ENCODE peak calls at places on chromosome 9, in four cellular contexts. F, N, T and V are unnamed samples.

GRCh38 chr9:82052081-82052480 is 63.5 kb downstream of the SPATA31D1 start:
- DNase-seq in F (no peak), N (peak; percentile 62), T (no peak), V (no peak)

GRCh38 chr9:79776581-79776980 is 204.8 kb downstream of the TLE4 start:
- DNase-seq in N (no peak), F (no peak), T (no peak), V (no peak)

GRCh38 chr9:23693374-23693773 is 132.7 kb downstream of the ELAVL2 start:
- DNase-seq in F (no peak), N (no peak), T (no peak), V (peak; percentile 7)

GRCh38 chr9:121839726-121840500 is 188.5 kb downstream of the DAB2IP start:
- DNase-seq in N (no peak), F (no peak), T (no peak), V (no peak)

GRCh38 chr9:23551929-23552707 is 273.9 kb downstream of the ELAVL2 start:
- DNase-seq in T (no peak), F (no peak), N (no peak), V (no peak)

GRCh38 chr9:131583836-131584555 is 38.7 kb downstream of the PRRT1B start:
- DNase-seq in T (no peak), N (no peak), F (no peak), V (no peak)

GRCh38 chr9:92669527-92669889 is 423 bp downstream of the IPPK start:
- DNase-seq in F (no peak), N (no peak), T (peak; percentile 21), V (peak; percentile 28)

GRCh38 chr9:125758986-125759811 is 12.0 kb downstream of the PBX3 start:
- DNase-seq in T (no peak), F (peak; percentile 13), N (peak; percentile 63), V (no peak)

GRCh38 chr9:112535364-112535763 is 48.7 kb downstream of the KIAA1958 start:
- DNase-seq in T (no peak), N (no peak), F (no peak), V (no peak)

GRCh38 chr9:129889936-129890717 is 54.9 kb downstream of the USP20 start:
- DNase-seq in N (no peak), T (peak; percentile 73), F (no peak), V (peak; percentile 31)

GRCh38 chr9:95075700-95076099 is 241.8 kb downstream of the FANCC start:
- DNase-seq in T (no peak), N (no peak), F (no peak), V (no peak)

GRCh38 chr9:134962065-134962997 is 44.6 kb upstream of the FCN1 start:
- DNase-seq in F (no peak), T (no peak), N (no peak), V (peak; percentile 58)

GRCh38 chr9:89993678-89994630 is 389.1 kb downstream of the GADD45G start:
- DNase-seq in F (no peak), T (no peak), N (no peak), V (no peak)

GRCh38 chr9:93053781-93054331 is 4.6 kb upstream of the SUSD3 start:
- DNase-seq in T (no peak), N (peak; percentile 16), F (no peak), V (no peak)

GRCh38 chr9:137755261-137755927 is 122.2 kb upstream of the CACNA1B start:
- DNase-seq in N (no peak), T (no peak), F (no peak), V (no peak)

GRCh38 chr9:134483361-134484184 is 157.3 kb downstream of the RXRA start:
- DNase-seq in F (no peak), T (no peak), N (no peak), V (no peak)

GRCh38 chr9:84271887-84272556 is 68.5 kb downstream of the SLC28A3 start:
- DNase-seq in F (no peak), N (no peak), T (no peak), V (no peak)

GRCh38 chr9:34376596-34377401 is at the start of gene MYORG:
- DNase-seq in N (peak; percentile 94), F (peak; percentile 95), T (peak; percentile 96), V (peak; percentile 98)

GRCh38 chr9:78332381-78332780 is 35.5 kb downstream of the PSAT1 start:
- DNase-seq in T (no peak), F (no peak), N (no peak), V (no peak)